ENCODE peak calls at places on chromosomes 4 and X, in five cellular contexts. L is K562, V is H1, Q is HepG2, W is GM12878. S is an unnamed sample.
A peak's percentile ranks its signal among the peaks of the same experiment; 100 is the strongest.

GRCh38 chr4:156766846-156767245 is 204.8 kb downstream of the PDGFC start:
- DNase-seq in L (no peak), V (no peak), Q (no peak), W (no peak), S (no peak)

GRCh38 chr4:5081441-5081999 is 30.2 kb downstream of the STK32B start:
- DNase-seq in L (no peak), V (no peak), Q (no peak), W (no peak), S (no peak)

GRCh38 chrX:54602563-54602962 is 72.5 kb downstream of the GNL3L start:
- DNase-seq in L (no peak), V (no peak), Q (no peak), W (no peak), S (peak; percentile 31)

GRCh38 chrX:3345281-3346081 is 971 bp downstream of the MXRA5 start:
- DNase-seq in L (no peak), V (peak; percentile 60), Q (no peak), W (no peak), S (peak; percentile 71)

GRCh38 chr4:38387348-38387747 is 276.7 kb upstream of the KLF3 start:
- DNase-seq in L (peak; percentile 35), V (no peak), Q (peak; percentile 50), W (no peak), S (no peak)

GRCh38 chr4:153296424-153296823 is 48.1 kb upstream of the MND1 start:
- DNase-seq in L (no peak), V (no peak), Q (no peak), W (no peak), S (no peak)

GRCh38 chr4:151417766-151418376 is 8.9 kb downstream of the FHIP1A start:
- DNase-seq in L (no peak), V (no peak), Q (no peak), W (no peak), S (no peak)

GRCh38 chrX:17591741-17592110 is 145.6 kb upstream of the SCML1 start:
- DNase-seq in L (no peak), V (no peak), Q (no peak), W (no peak), S (no peak)

GRCh38 chr4:31461425-31461824 is 741.3 kb downstream of the PCDH7 start:
- DNase-seq in L (no peak), V (no peak), Q (no peak), W (no peak), S (no peak)

GRCh38 chr4:142418697-142419096 is 427.4 kb downstream of the INPP4B start:
- DNase-seq in L (no peak), V (no peak), Q (no peak), W (no peak), S (no peak)

GRCh38 chrX:134622813-134623185 is 35.5 kb downstream of the PLAC1 start:
- DNase-seq in L (no peak), V (no peak), Q (no peak), W (no peak), S (no peak)

GRCh38 chr4:104677122-104677521 is 182.4 kb upstream of the CXXC4 start:
- DNase-seq in L (no peak), V (no peak), Q (no peak), W (no peak), S (peak; percentile 1)

GRCh38 chr4:6019316-6020263 is 1.4 kb upstream of the C4orf50 start:
- DNase-seq in L (peak; percentile 67), V (peak; percentile 79), Q (peak; percentile 27), W (no peak), S (peak; percentile 95)

GRCh38 chr4:165872443-165873297 is at the start of gene TLL1:
- DNase-seq in L (no peak), V (no peak), Q (no peak), W (no peak), S (peak; percentile 46)

GRCh38 chr4:168634276-168634802 is 137.5 kb downstream of the PALLD start:
- DNase-seq in L (no peak), V (no peak), Q (no peak), W (no peak), S (no peak)

GRCh38 chrX:111928457-111928856 is 52.5 kb downstream of the TRPC5OS start:
- DNase-seq in L (no peak), V (no peak), Q (no peak), W (no peak), S (no peak)

DNA sequence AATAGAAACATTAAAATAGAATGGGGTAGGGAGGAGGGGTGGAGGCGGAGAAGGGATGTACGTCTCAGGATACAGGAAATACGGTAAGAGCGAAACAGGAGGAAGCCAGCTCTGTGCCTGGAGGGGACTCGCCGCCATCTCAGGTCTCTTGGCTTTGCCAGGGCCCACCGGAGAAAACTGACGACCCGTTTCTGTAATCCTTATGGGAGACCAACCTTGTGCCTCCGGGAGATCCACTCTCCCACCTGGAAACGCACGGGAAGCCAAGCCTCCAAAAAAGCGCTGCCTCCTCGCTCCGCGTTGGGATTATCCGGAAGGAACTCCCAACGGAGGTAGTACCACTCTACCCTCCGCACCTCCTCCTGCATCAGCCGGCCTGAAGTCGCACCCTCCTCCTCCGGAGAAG is at the start of gene NBDY:
- DNase-seq in L (peak; percentile 12), V (peak; percentile 53), Q (no peak), W (no peak), S (peak; percentile 46)
- TF ChIP-seq CREB1 in L (no peak), V (no peak), Q (no peak), W (no peak), S (no peak)

GRCh38 chr4:53777244-53777984 is 186.1 kb upstream of the LNX1 start:
- DNase-seq in L (no peak), V (no peak), Q (no peak), W (no peak), S (no peak)
- H3K4me2 ChIP-seq in L (no peak overlapping the region), V (no peak overlapping the region), Q (no peak overlapping the region), W (no peak overlapping the region), S (no peak overlapping the region)

GRCh38 chr4:148405161-148405893 is 36.9 kb downstream of the NR3C2 start:
- DNase-seq in L (no peak), V (no peak), Q (no peak), W (no peak), S (no peak)
- TF ChIP-seq CREB1 in L (no peak), V (no peak), Q (no peak), W (no peak), S (no peak)

GRCh38 chr4:76384052-76384451 is 36.9 kb downstream of the CCDC158 start:
- DNase-seq in L (no peak), V (no peak), Q (no peak), W (no peak), S (no peak)

GRCh38 chr4:76380561-76380960 is 40.4 kb downstream of the CCDC158 start:
- DNase-seq in L (no peak), V (no peak), Q (no peak), W (no peak), S (peak; percentile 78)

GRCh38 chr4:76385974-76386373 is 35.0 kb downstream of the CCDC158 start:
- DNase-seq in L (no peak), V (no peak), Q (no peak), W (no peak), S (no peak)

GRCh38 chr4:76386566-76387305 is 34.2 kb downstream of the CCDC158 start:
- DNase-seq in L (no peak), V (no peak), Q (no peak), W (no peak), S (no peak)

GRCh38 chr4:76383001-76383400 is 37.9 kb downstream of the CCDC158 start:
- DNase-seq in L (no peak), V (no peak), Q (no peak), W (no peak), S (no peak)
- H3K4me2 ChIP-seq in L (no peak overlapping the region), V (no peak overlapping the region), Q (no peak overlapping the region), W (no peak overlapping the region), S (peak overlapping the region; percentile 44)

GRCh38 chrX:40581333-40581910 is 652 bp downstream of the ATP6AP2 start:
- DNase-seq in L (no peak), V (no peak), Q (no peak), W (no peak), S (no peak)

GRCh38 chrX:40579139-40579538 is 1.6 kb upstream of the ATP6AP2 start:
- DNase-seq in L (no peak), V (no peak), Q (no peak), W (no peak), S (no peak)

GRCh38 chrX:40578039-40578438 is 2.7 kb upstream of the ATP6AP2 start:
- DNase-seq in L (no peak), V (no peak), Q (peak; percentile 40), W (no peak), S (no peak)

GRCh38 chrX:40580537-40581332 is at the start of gene ATP6AP2:
- DNase-seq in L (peak; percentile 96), V (peak; percentile 85), Q (peak; percentile 89), W (peak; percentile 90), S (peak; percentile 94)

GRCh38 chrX:40579880-40580536 is 762 bp upstream of the ATP6AP2 start:
- DNase-seq in L (no peak), V (no peak), Q (no peak), W (no peak), S (peak; percentile 51)
- TF ChIP-seq CREB1 in L (no peak), V (no peak), Q (no peak), W (peak; percentile 51), S (no peak)

DNA sequence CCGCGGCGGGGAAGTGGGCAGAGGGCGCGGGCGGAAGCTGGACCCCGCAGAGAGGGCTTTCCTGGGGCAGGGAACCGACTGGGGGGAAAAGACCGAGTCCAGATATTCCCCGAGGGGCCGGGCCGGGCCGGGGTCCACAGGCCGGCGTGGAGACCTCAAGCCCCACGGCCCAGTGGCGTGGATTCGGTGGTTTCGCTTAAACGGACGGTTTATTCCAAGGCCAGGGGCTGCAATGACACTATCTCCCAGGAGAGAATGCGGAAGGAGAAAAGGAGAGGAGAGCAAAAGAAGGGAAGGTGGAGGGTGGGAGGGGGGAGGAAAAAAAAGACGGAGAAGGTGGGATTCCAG is 10.8 kb downstream of the ARX start:
- DNase-seq in L (no peak), V (no peak), Q (no peak), W (no peak), S (peak; percentile 57)
- H3K4me2 ChIP-seq in L (no peak overlapping the region), V (peak overlapping the region; percentile 65), Q (peak overlapping the region; percentile 27), W (no peak overlapping the region), S (peak overlapping the region; percentile 84)

DNA sequence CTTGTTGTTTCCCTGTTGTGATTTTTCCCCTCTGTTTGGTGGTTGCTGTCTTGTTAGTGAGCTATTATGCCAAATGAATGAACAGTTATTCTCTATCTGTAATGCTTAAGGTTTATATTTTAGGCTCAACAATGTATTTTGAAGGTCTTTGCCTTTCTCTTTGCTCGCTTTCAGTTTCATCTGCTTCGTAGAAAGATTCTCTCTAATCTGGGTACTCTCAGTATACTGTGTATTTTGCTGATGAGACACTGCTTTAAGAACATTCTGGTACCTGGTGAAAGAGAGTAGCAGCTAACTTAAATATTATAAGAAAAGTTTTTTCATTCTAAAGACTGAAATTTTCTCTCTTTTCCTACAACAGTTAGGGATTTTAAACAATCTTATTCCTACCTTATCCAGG is 1274.7 kb upstream of the PABPC4L start:
- DNase-seq in L (no peak), V (no peak), Q (no peak), W (no peak), S (no peak)
- TF ChIP-seq CREB1 in L (no peak), V (no peak), Q (no peak), W (no peak), S (no peak)

GRCh38 chr4:158811704-158812103 is 42.9 kb downstream of the FNIP2 start:
- DNase-seq in L (peak; percentile 35), V (no peak), Q (no peak), W (no peak), S (no peak)
- H3K4me2 ChIP-seq in L (peak overlapping the region; percentile 62), V (no peak overlapping the region), Q (peak overlapping the region; percentile 46), W (peak overlapping the region; percentile 56), S (no peak overlapping the region)

GRCh38 chrX:74922922-74923321 is 2.3 kb downstream of the NEXMIF start:
- DNase-seq in L (no peak), V (no peak), Q (no peak), W (peak; percentile 69), S (no peak)
- TF ChIP-seq CREB1 in L (no peak), V (no peak), Q (no peak), W (peak; percentile 53), S (no peak)